ENCODE peak calls at places on chromosomes 3 and 15, in four cellular contexts. J, T, I and F are unnamed samples.

GRCh38 chr3:123084192-123084591 is 17.4 kb downstream of the PDIA5 start:
- DNase-seq in J (no peak), I (no peak), T (no peak), F (peak)

GRCh38 chr3:35727179-35727578 is 87.9 kb downstream of the ARPP21 start:
- DNase-seq in J (no peak), I (no peak), T (no peak), F (no peak)

GRCh38 chr15:94412979-94413741 is 181.8 kb downstream of the MCTP2 start:
- DNase-seq in J (peak), T (no peak), I (no peak), F (no peak)

GRCh38 chr3:23740517-23741402 is 65.0 kb upstream of the UBE2E1 start:
- DNase-seq in I (no peak), J (peak), T (no peak), F (no peak)

GRCh38 chr15:34754171-34754580 is 622 bp downstream of the GJD2 start:
- DNase-seq in T (no peak), J (no peak), I (peak), F (no peak)

GRCh38 chr3:40258555-40258954 is 51.0 kb upstream of the EIF1B start:
- DNase-seq in J (peak), T (no peak), I (no peak), F (no peak)

GRCh38 chr3:117719316-117719926 is 1009.8 kb downstream of the TUSC7 start:
- DNase-seq in J (peak), T (no peak), I (no peak), F (no peak)

GRCh38 chr15:74631935-74632560 is 16.4 kb downstream of the CLK3 start:
- DNase-seq in J (peak), I (no peak), T (no peak), F (peak)

GRCh38 chr3:188351648-188352047 is 197.7 kb downstream of the LPP start:
- DNase-seq in J (no peak), T (no peak), I (no peak), F (no peak)

GRCh38 chr3:160781429-160781828 is 25.4 kb downstream of the PPM1L start:
- DNase-seq in J (no peak), T (no peak), I (no peak), F (no peak)

GRCh38 chr3:152302521-152303021 is 33.8 kb downstream of the MBNL1 start:
- DNase-seq in T (peak), I (no peak), J (peak), F (no peak)

GRCh38 chr3:84836961-84837360 is 121.8 kb upstream of the CADM2 start:
- DNase-seq in I (no peak), T (no peak), J (no peak), F (no peak)

GRCh38 chr3:27578032-27578431 is 93.8 kb upstream of the SLC4A7 start:
- DNase-seq in T (no peak), J (no peak), I (no peak), F (no peak)

GRCh38 chr3:194871143-194871863 is 185.6 kb downstream of the FAM43A start:
- DNase-seq in I (peak), J (peak), T (no peak), F (no peak)

GRCh38 chr15:70559223-70559823 is 204.0 kb downstream of the UACA start:
- DNase-seq in J (no peak), I (peak), T (no peak), F (peak)

GRCh38 chr3:138406606-138407005 is 27.8 kb upstream of the ESYT3 start:
- DNase-seq in I (no peak), T (no peak), J (no peak), F (peak)

GRCh38 chr3:126850370-126851085 is 132.4 kb upstream of the PLXNA1 start:
- DNase-seq in J (peak), T (peak), I (no peak), F (peak)

GRCh38 chr3:104908761-104909160 is 457.9 kb upstream of the ALCAM start:
- DNase-seq in I (no peak), T (no peak), J (no peak), F (no peak)

GRCh38 chr15:94692697-94693096 is 461.3 kb downstream of the MCTP2 start:
- DNase-seq in T (no peak), J (no peak), I (no peak), F (no peak)

GRCh38 chr15:80403712-80404056 is 498 bp upstream of the ARNT2 start:
- DNase-seq in J (peak), I (peak), T (no peak), F (no peak)

GRCh38 chr3:132756108-132756650 is 34.0 kb upstream of the NPHP3 start:
- DNase-seq in T (no peak), J (no peak), I (no peak), F (no peak)

GRCh38 chr3:19436746-19437145 is 288.4 kb downstream of the KCNH8 start:
- DNase-seq in J (no peak), I (no peak), T (no peak), F (no peak)

GRCh38 chr15:38085931-38086562 is 151.6 kb downstream of the TMCO5A start:
- DNase-seq in J (no peak), I (no peak), T (no peak), F (no peak)

GRCh38 chr3:53159415-53160135 is 1.4 kb upstream of the PRKCD start:
- DNase-seq in I (no peak), J (peak), T (no peak), F (no peak)

GRCh38 chr15:37095197-37095992 is 5.0 kb downstream of the MEIS2 start:
- DNase-seq in T (no peak), I (peak), J (no peak), F (no peak)

GRCh38 chr3:159987291-159987711 is 1.3 kb upstream of the IL12A start:
- DNase-seq in I (no peak), J (peak), T (no peak), F (no peak)

GRCh38 chr3:105367063-105367405 is 325 bp downstream of the ALCAM start:
- DNase-seq in I (peak), T (peak), J (no peak), F (peak)

GRCh38 chr3:70273492-70273891 is 38.9 kb downstream of the MDFIC2 start:
- DNase-seq in I (no peak), J (peak), T (no peak), F (no peak)

GRCh38 chr3:196336319-196337145 is 1.7 kb downstream of the TM4SF19 start:
- DNase-seq in J (no peak), I (no peak), T (no peak), F (no peak)

GRCh38 chr15:67076147-67076843 is 10.9 kb downstream of the SMAD3 start:
- DNase-seq in J (peak), T (no peak), I (peak), F (no peak)

GRCh38 chr15:51758645-51759044 is 7.2 kb downstream of the TMOD2 start:
- DNase-seq in T (peak), J (no peak), I (no peak), F (no peak)

GRCh38 chr3:11901286-11901875 is 54.7 kb upstream of the TAMM41 start:
- DNase-seq in I (no peak), J (no peak), T (no peak), F (no peak)

GRCh38 chr15:80615783-80616391 is 79.2 kb upstream of the ABHD17C start:
- DNase-seq in T (peak), I (peak), J (peak), F (no peak)

GRCh38 chr3:77281721-77282120 is 241.8 kb downstream of the ROBO2 start:
- DNase-seq in J (no peak), T (no peak), I (no peak), F (no peak)

GRCh38 chr3:119315600-119316312 is 21.6 kb downstream of the ARHGAP31 start:
- DNase-seq in J (no peak), T (no peak), I (no peak), F (no peak)

GRCh38 chr3:107356706-107357105 is 20.5 kb upstream of the CCDC54 start:
- DNase-seq in I (no peak), J (no peak), T (no peak), F (no peak)

GRCh38 chr3:121883507-121883906 is 10.7 kb upstream of the SLC15A2 start:
- DNase-seq in T (no peak), J (peak), I (no peak), F (no peak)

GRCh38 chr15:74505837-74506514 is 35.0 kb upstream of the ARID3B start:
- DNase-seq in J (no peak), T (no peak), I (no peak), F (no peak)

GRCh38 chr3:147538034-147538433 is 128.9 kb downstream of the ZIC1 start:
- DNase-seq in J (no peak), I (no peak), T (no peak), F (no peak)

GRCh38 chr3:147544290-147544689 is 135.1 kb downstream of the ZIC1 start:
- DNase-seq in I (no peak), T (no peak), J (no peak), F (no peak)

GRCh38 chr3:147540921-147541320 is 131.8 kb downstream of the ZIC1 start:
- DNase-seq in T (no peak), I (no peak), J (no peak), F (no peak)
- H3K27ac ChIP-seq in T (no peak), I (no peak), J (no peak), F (no peak)

DNA sequence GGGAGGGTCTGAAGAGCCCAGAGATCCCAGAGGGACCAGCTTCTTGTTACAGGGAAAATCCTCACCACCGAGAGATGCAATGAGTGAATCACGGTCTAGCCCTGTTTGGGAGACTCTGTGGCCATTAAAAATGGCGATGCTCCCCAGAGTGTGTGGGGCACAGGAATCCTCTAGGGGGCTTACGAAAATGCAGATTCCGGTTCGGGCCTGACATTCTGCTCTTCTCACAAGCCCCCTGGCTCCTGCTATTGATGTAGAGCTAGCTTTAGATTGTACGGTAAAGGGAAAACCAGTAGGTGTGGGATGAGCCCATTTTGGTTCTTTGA is 35.5 kb upstream of the EPHB3 start:
- DNase-seq in J (no peak), I (no peak), T (no peak), F (no peak)
- H3K4me3 ChIP-seq in J (no peak), I (no peak), T (no peak), F (peak)

GRCh38 chr3:167735233-167736107 is at the start of gene SERPINI1:
- DNase-seq in I (peak), J (peak), T (peak), F (peak)

GRCh38 chr3:167736264-167736787 is 805 bp downstream of the SERPINI1 start:
- DNase-seq in J (no peak), T (no peak), I (no peak), F (no peak)

GRCh38 chr3:167732313-167733065 is 2.2 kb downstream of the PDCD10 start:
- DNase-seq in J (no peak), T (no peak), I (no peak), F (no peak)

GRCh38 chr3:167733961-167734497 is 663 bp downstream of the PDCD10 start:
- DNase-seq in J (peak), I (no peak), T (no peak), F (no peak)

GRCh38 chr3:167734498-167735232 is at the start of gene PDCD10:
- DNase-seq in I (peak), J (peak), T (peak), F (peak)
- TF ChIP-seq CTCF in I (no peak), J (no peak), T (peak), F (no peak)

GRCh38 chr3:172140499-172141391 is 101.4 kb downstream of the FNDC3B start:
- DNase-seq in J (peak), I (no peak), T (peak), F (no peak)

GRCh38 chr3:172138031-172138538 is 98.7 kb downstream of the FNDC3B start:
- DNase-seq in J (peak), T (no peak), I (no peak), F (no peak)

GRCh38 chr3:172139528-172140276 is 100.3 kb downstream of the FNDC3B start:
- DNase-seq in J (no peak), I (no peak), T (no peak), F (no peak)

GRCh38 chr3:172137287-172138030 is 98.1 kb downstream of the FNDC3B start:
- DNase-seq in T (no peak), J (peak), I (no peak), F (no peak)

GRCh38 chr3:172138792-172139507 is 99.6 kb downstream of the FNDC3B start:
- DNase-seq in T (peak), I (no peak), J (peak), F (no peak)
- H3K27ac ChIP-seq in T (peak), I (peak), J (peak), F (peak)

GRCh38 chr3:197733042-197733441 is 3.7 kb downstream of the RUBCN start:
- DNase-seq in I (no peak), T (no peak), J (no peak), F (no peak)

GRCh38 chr3:197737319-197737649 is 580 bp upstream of the RUBCN start:
- DNase-seq in J (no peak), I (no peak), T (no peak), F (no peak)

GRCh38 chr3:197736491-197737318 is at the start of gene RUBCN:
- DNase-seq in T (peak), I (peak), J (peak), F (peak)

GRCh38 chr3:197736010-197736490 is 654 bp downstream of the RUBCN start:
- DNase-seq in I (no peak), J (no peak), T (no peak), F (no peak)

GRCh38 chr3:197734667-197735318 is 1.9 kb downstream of the RUBCN start:
- DNase-seq in T (no peak), I (no peak), J (no peak), F (no peak)
- H3K4me3 ChIP-seq in T (no peak), I (no peak), J (no peak), F (peak)

DNA sequence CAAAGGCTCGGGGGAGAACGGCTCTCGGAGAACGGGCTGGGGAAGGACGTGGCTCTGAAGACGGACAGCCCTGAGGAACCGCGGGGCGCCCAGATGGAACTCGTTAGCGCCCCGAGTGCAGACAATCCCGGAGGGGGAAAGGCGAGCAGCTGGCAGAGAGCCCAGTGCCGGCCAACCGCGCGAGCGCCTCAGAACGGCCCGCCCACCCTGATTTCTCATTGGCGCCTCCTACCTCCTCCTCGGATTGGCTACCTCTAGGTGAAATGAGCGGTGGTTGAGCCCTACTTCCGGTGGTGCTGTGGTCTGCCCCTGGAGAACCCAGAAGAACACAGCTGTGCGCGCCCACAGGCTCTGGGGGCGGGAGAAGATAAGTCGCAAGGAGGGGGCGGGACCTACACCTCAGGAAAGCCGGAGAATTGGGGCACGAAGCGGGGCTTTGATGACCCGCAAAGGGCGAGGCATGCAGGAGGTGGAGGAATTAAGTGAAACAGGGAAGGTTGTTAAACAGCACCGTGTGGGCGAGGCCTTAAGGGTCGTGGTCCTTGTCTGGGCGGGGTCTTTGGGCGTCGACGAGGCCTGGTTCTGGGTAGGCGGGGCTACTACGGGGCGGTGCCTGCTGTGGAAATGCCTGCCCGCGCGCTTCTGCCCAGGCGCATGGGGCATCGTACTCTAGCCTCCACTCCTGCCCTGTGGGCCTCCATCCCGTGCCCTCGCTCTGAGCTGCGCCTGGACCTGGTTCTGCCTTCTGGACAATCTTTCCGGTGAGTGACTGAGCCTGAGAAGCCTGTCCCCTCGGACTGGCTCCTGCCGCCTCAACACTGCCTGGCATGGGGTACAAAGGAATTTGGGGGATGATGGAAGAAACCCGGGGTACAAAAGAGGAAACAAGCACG is at the start of gene OGG1:
- DNase-seq in T (peak), J (peak), I (peak), F (peak)
- TF ChIP-seq CTCF in T (no peak), J (no peak), I (no peak), F (no peak)

GRCh38 chr15:92117301-92117731 is 263.8 kb downstream of the SLCO3A1 start:
- DNase-seq in I (no peak), J (no peak), T (no peak), F (no peak)
- H3K27ac ChIP-seq in I (no peak), J (no peak), T (no peak), F (no peak)

DNA sequence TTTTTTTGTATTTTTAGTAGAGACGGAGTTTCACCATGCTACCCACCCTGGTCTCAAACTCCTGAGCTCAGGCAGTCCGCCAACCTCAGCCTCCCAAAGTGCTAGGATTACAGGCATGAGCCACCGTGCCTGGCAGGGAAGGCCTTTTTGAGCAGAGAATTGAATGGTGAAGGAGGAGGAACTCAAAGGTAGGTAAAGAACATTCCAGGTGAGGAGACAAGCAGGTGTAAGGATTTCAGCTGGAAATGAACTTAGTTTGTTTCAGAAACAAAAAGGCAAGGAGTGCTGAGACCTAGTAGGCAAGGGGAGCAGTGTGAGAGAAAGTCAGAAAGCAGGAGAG is 2.5 kb downstream of the TICRR start:
- DNase-seq in I (no peak), T (no peak), J (no peak), F (no peak)
- H3K4me3 ChIP-seq in I (no peak), T (no peak), J (peak), F (no peak)